ENCODE peak calls at places on chromosomes 12 and 14, in four cellular contexts. B, Z, Y and O are unnamed samples.
A peak's percentile ranks its signal among the peaks of the same experiment; 100 is the strongest.

GRCh38 chr12:69589082-69589481 is 3.8 kb downstream of the CCT2 start:
- DNase-seq in Y (no peak), Z (no peak), B (no peak), O (no peak)

GRCh38 chr14:70954068-70954467 is 46.8 kb downstream of the PCNX1 start:
- DNase-seq in Z (no peak), Y (no peak), B (no peak), O (no peak)

GRCh38 chr12:3704512-3705348 is 48.2 kb downstream of the CRACR2A start:
- DNase-seq in Z (no peak), Y (no peak), B (no peak), O (no peak)

GRCh38 chr12:47882796-47883546 is 21.8 kb downstream of the VDR start:
- DNase-seq in B (peak; percentile 75), Y (no peak), Z (no peak), O (no peak)

GRCh38 chr14:36161781-36162180 is 14.7 kb downstream of the PTCSC3 start:
- DNase-seq in Z (no peak), B (peak; percentile 19), Y (no peak), O (no peak)

GRCh38 chr12:49098035-49098451 is 3.4 kb upstream of the DHH start:
- DNase-seq in Y (no peak), B (peak; percentile 49), Z (no peak), O (no peak)

GRCh38 chr12:27083861-27084271 is 1.5 kb upstream of the C12orf71 start:
- DNase-seq in Z (no peak), B (no peak), Y (peak; percentile 23), O (no peak)

GRCh38 chr14:34252227-34252626 is 209.8 kb downstream of the SPTSSA start:
- DNase-seq in Y (no peak), B (no peak), Z (no peak), O (no peak)

GRCh38 chr14:68042591-68043210 is 223.1 kb downstream of the RAD51B start:
- DNase-seq in B (no peak), Z (no peak), Y (no peak), O (no peak)

GRCh38 chr12:110649341-110649847 is 35.5 kb downstream of the TCTN1 start:
- DNase-seq in B (no peak), Z (no peak), Y (no peak), O (no peak)

GRCh38 chr14:52802597-52802996 is 11.2 kb upstream of the GNPNAT1 start:
- DNase-seq in B (no peak), Y (no peak), Z (no peak), O (no peak)

GRCh38 chr14:68856572-68856971 is 63.7 kb upstream of the ZFP36L1 start:
- DNase-seq in B (no peak), Z (no peak), Y (no peak), O (peak; percentile 11)

GRCh38 chr12:48907243-48907642 is 18.0 kb downstream of the FKBP11 start:
- DNase-seq in B (no peak), Y (no peak), Z (no peak), O (no peak)

GRCh38 chr12:117409286-117409685 is 47.9 kb upstream of the NOS1 start:
- DNase-seq in Z (no peak), B (no peak), Y (no peak), O (no peak)

GRCh38 chr12:113289361-113289760 is 45.5 kb downstream of the SLC8B1 start:
- DNase-seq in Y (no peak), Z (no peak), B (no peak), O (no peak)

GRCh38 chr14:38958589-38958988 is 144.4 kb downstream of the SEC23A start:
- DNase-seq in Z (no peak), B (no peak), Y (no peak), O (no peak)

GRCh38 chr12:124109760-124110159 is 136.7 kb downstream of the ZNF664 start:
- DNase-seq in B (no peak), Y (no peak), Z (peak; percentile 49), O (no peak)

GRCh38 chr12:57535764-57536596 is 11.0 kb downstream of the DCTN2 start:
- DNase-seq in Z (no peak), B (peak; percentile 67), Y (no peak), O (no peak)

GRCh38 chr14:34219661-34220060 is 242.4 kb downstream of the SPTSSA start:
- DNase-seq in Z (no peak), B (no peak), Y (no peak), O (no peak)

GRCh38 chr12:91991397-91992187 is 154.1 kb downstream of the BTG1 start:
- DNase-seq in Y (no peak), Z (no peak), B (no peak), O (no peak)

GRCh38 chr14:69716483-69717187 is 50.3 kb upstream of the SRSF5 start:
- DNase-seq in Y (peak; percentile 90), Z (no peak), B (no peak), O (no peak)

GRCh38 chr12:71407732-71408131 is 31.9 kb upstream of the LGR5 start:
- DNase-seq in Y (no peak), Z (no peak), B (no peak), O (no peak)

GRCh38 chr12:25788707-25789106 is 169.8 kb upstream of the RASSF8 start:
- DNase-seq in Z (no peak), Y (no peak), B (no peak), O (no peak)

GRCh38 chr12:115223322-115223721 is 539.3 kb upstream of the TBX3 start:
- DNase-seq in Z (no peak), Y (no peak), B (no peak), O (no peak)

GRCh38 chr14:105141486-105142281 is 26.9 kb downstream of the JAG2 start:
- DNase-seq in Y (no peak), B (no peak), Z (no peak), O (no peak)

GRCh38 chr12:95977764-95978305 is 18.3 kb downstream of the HAL start:
- DNase-seq in B (no peak), Y (no peak), Z (no peak), O (peak; percentile 28)

GRCh38 chr12:503111-503761 is 43.5 kb downstream of the B4GALNT3 start:
- DNase-seq in B (peak; percentile 87), Z (peak; percentile 59), Y (peak; percentile 72), O (no peak)

GRCh38 chr14:103880986-103881926 is 33.9 kb upstream of the PPP1R13B start:
- DNase-seq in B (no peak), Z (no peak), Y (no peak), O (no peak)
- H3K4me3 ChIP-seq in B (no peak overlapping the region), Z (no peak overlapping the region), Y (no peak overlapping the region), O (no peak overlapping the region)

GRCh38 chr12:85036736-85037135 is 585 bp downstream of the LRRIQ1 start:
- DNase-seq in B (no peak), Y (no peak), Z (no peak), O (no peak)
- H3K4me3 ChIP-seq in B (peak overlapping the region; percentile 33), Y (peak overlapping the region; percentile 80), Z (peak overlapping the region; percentile 59), O (peak overlapping the region; percentile 48)

GRCh38 chr14:37198907-37199306 is 1.2 kb downstream of the MIPOL1 start:
- DNase-seq in B (no peak), Y (no peak), Z (no peak), O (no peak)
- H3K4me3 ChIP-seq in B (no peak overlapping the region), Y (no peak overlapping the region), Z (peak overlapping the region; percentile 77), O (no peak overlapping the region)

DNA sequence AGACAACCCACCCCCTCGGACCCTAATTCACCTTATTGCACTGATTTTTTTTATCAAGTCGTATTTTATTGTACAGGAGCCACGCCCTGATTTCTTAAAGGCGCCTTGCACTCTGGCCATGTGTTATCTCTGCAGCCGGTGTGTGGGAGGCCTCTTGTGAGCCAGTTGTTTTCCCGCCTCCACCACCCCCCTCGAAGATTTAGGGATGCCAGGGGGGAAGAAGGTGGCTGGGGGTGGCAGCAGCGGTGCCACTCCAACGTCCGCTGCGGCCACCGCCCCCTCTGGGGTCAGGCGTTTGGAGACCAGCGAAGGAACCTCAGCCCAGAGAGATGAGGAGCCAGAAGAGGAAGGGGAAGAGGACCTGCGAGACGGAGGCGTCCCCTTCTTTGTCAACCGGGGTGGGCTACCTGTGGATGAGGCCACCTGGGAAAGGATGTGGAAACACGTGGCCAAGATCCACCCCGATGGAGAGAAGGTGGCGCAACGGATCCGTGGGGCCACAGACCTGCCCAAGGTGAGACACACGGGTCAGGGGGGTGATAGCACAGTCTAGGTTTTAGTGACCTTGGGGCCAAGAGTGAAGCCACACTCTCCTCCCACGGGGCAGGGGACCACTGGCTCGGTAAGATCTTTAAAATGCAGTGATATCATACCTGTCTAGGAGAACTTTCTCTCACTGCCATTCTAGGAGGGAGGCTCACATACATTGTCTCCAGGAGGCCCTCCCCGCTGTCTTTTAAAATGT is 1.5 kb downstream of the VASH1 start:
- DNase-seq in B (peak; percentile 32), Z (no peak), Y (no peak), O (peak; percentile 64)
- H3K4me3 ChIP-seq in B (peak overlapping the region; percentile 73), Z (no peak overlapping the region), Y (peak overlapping the region; percentile 66), O (peak overlapping the region; percentile 91)

DNA sequence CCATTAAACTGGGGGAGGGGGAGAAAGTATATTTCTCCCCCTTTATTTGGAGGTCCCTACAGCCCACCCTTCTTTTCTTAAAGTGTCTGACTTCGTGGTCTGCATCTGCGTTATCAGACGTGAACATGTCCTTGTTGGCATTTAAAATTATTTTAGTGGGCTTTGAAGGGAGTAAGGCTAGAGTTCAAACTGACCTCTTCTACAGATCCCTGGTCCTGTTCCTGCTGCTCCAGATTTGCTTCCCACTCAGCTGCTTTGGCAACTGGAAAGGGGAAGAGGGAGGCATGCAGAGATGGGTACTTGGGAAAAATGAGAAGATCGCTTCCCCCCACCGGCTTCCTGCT is 611 bp upstream of the SIX6 start:
- DNase-seq in Y (no peak), Z (no peak), B (no peak), O (no peak)
- H3K4me3 ChIP-seq in Y (no peak overlapping the region), Z (no peak overlapping the region), B (no peak overlapping the region), O (no peak overlapping the region)

DNA sequence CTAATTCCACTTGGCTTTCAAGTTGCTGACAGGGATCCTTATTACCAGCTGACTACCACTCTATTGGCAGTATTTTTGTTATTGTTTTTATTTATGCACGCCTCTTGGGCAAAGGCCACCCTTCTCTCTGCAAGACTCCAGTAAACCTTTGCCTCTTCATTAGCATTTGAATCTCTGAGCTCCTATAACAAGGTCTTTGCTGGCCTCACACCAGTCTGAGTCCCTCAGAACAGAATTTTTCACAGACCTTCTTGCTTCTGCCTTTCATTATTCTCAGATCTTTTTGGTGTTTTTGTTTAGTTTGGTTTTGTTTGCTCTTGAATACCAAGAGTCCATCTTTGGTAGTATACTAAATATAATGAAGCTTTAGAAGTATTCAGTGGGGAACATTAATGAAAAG is 145.9 kb downstream of the PDZRN4 start:
- DNase-seq in Z (no peak), B (no peak), Y (no peak), O (no peak)
- H3K4me3 ChIP-seq in Z (no peak overlapping the region), B (no peak overlapping the region), Y (no peak overlapping the region), O (no peak overlapping the region)